ENCODE peak calls at places on chromosome 3, in seven cellular contexts. One of them, this sample, is unnamed.

GRCh38 chr3:22475665-22476064 is 724.7 kb upstream of the ZNF385D start:
- DNase-seq in H54: no peak
- DNase-seq in activated T-helper 9 cell treated with anti-CD3 and anti-CD28 coated beads, Interleukin-2, amount 50 U/mL, for 16 hours: no peak
- DNase-seq in activated T-cell treated with anti-CD3 and anti-CD28 coated beads for 24 hours: no peak
- DNase-seq in transverse colon: no peak
- DNase-seq in fibroblast of pulmonary artery: no peak
- DNase-seq in RPMI8226: no peak
- DNase-seq in this sample: peak; percentile 91

GRCh38 chr3:30768703-30769550 is 125.5 kb downstream of the GADL1 start:
- DNase-seq in RPMI8226: peak; percentile 62
- DNase-seq in activated T-cell treated with anti-CD3 and anti-CD28 coated beads for 24 hours: peak; percentile 58
- DNase-seq in activated T-helper 9 cell treated with anti-CD3 and anti-CD28 coated beads, Interleukin-2, amount 50 U/mL, for 16 hours: peak; percentile 51
- DNase-seq in fibroblast of pulmonary artery: peak; percentile 77
- DNase-seq in transverse colon: peak; percentile 69
- DNase-seq in H54: peak; percentile 15
- DNase-seq in this sample: peak; percentile 22

GRCh38 chr3:11734-12133 is 184.8 kb upstream of the CHL1 start:
- DNase-seq in RPMI8226: no peak
- DNase-seq in transverse colon: no peak
- DNase-seq in activated T-cell treated with anti-CD3 and anti-CD28 coated beads for 24 hours: no peak
- DNase-seq in fibroblast of pulmonary artery: no peak
- DNase-seq in H54: no peak
- DNase-seq in activated T-helper 9 cell treated with anti-CD3 and anti-CD28 coated beads, Interleukin-2, amount 50 U/mL, for 16 hours: no peak
- DNase-seq in this sample: peak; percentile 24

GRCh38 chr3:126352476-126353454 is 4.4 kb downstream of the KLF15 start:
- DNase-seq in RPMI8226: no peak
- DNase-seq in fibroblast of pulmonary artery: peak; percentile 16
- DNase-seq in transverse colon: peak; percentile 5
- DNase-seq in activated T-helper 9 cell treated with anti-CD3 and anti-CD28 coated beads, Interleukin-2, amount 50 U/mL, for 16 hours: no peak
- DNase-seq in activated T-cell treated with anti-CD3 and anti-CD28 coated beads for 24 hours: no peak
- DNase-seq in H54: no peak
- DNase-seq in this sample: no peak

GRCh38 chr3:45666729-45667440 is 22.3 kb upstream of the SACM1L start:
- DNase-seq in activated T-helper 9 cell treated with anti-CD3 and anti-CD28 coated beads, Interleukin-2, amount 50 U/mL, for 16 hours: no peak
- DNase-seq in RPMI8226: peak; percentile 18
- DNase-seq in transverse colon: no peak
- DNase-seq in fibroblast of pulmonary artery: peak; percentile 55
- DNase-seq in activated T-cell treated with anti-CD3 and anti-CD28 coated beads for 24 hours: no peak
- DNase-seq in H54: peak; percentile 30
- DNase-seq in this sample: peak; percentile 49

GRCh38 chr3:83002869-83003445 is 1241.5 kb upstream of the GBE1 start:
- DNase-seq in transverse colon: no peak
- DNase-seq in H54: no peak
- DNase-seq in activated T-cell treated with anti-CD3 and anti-CD28 coated beads for 24 hours: no peak
- DNase-seq in activated T-helper 9 cell treated with anti-CD3 and anti-CD28 coated beads, Interleukin-2, amount 50 U/mL, for 16 hours: no peak
- DNase-seq in RPMI8226: peak; percentile 52
- DNase-seq in fibroblast of pulmonary artery: no peak
- DNase-seq in this sample: no peak

GRCh38 chr3:71380096-71380495 is 203.4 kb downstream of the FOXP1 start:
- DNase-seq in transverse colon: no peak
- DNase-seq in fibroblast of pulmonary artery: no peak
- DNase-seq in activated T-helper 9 cell treated with anti-CD3 and anti-CD28 coated beads, Interleukin-2, amount 50 U/mL, for 16 hours: no peak
- DNase-seq in H54: no peak
- DNase-seq in activated T-cell treated with anti-CD3 and anti-CD28 coated beads for 24 hours: no peak
- DNase-seq in RPMI8226: no peak
- DNase-seq in this sample: no peak

GRCh38 chr3:49339593-49339946 is 283 bp downstream of the USP4 start:
- DNase-seq in RPMI8226: no peak
- DNase-seq in activated T-cell treated with anti-CD3 and anti-CD28 coated beads for 24 hours: peak; percentile 10
- DNase-seq in activated T-helper 9 cell treated with anti-CD3 and anti-CD28 coated beads, Interleukin-2, amount 50 U/mL, for 16 hours: no peak
- DNase-seq in fibroblast of pulmonary artery: no peak
- DNase-seq in transverse colon: peak; percentile 29
- DNase-seq in H54: peak; percentile 36
- DNase-seq in this sample: no peak

GRCh38 chr3:32100465-32100864 is 6.0 kb upstream of the GPD1L start:
- DNase-seq in H54: no peak
- DNase-seq in activated T-cell treated with anti-CD3 and anti-CD28 coated beads for 24 hours: no peak
- DNase-seq in RPMI8226: no peak
- DNase-seq in transverse colon: no peak
- DNase-seq in activated T-helper 9 cell treated with anti-CD3 and anti-CD28 coated beads, Interleukin-2, amount 50 U/mL, for 16 hours: no peak
- DNase-seq in fibroblast of pulmonary artery: no peak
- DNase-seq in this sample: no peak

GRCh38 chr3:104460477-104461406 is 906.0 kb upstream of the ALCAM start:
- DNase-seq in activated T-helper 9 cell treated with anti-CD3 and anti-CD28 coated beads, Interleukin-2, amount 50 U/mL, for 16 hours: no peak
- DNase-seq in transverse colon: no peak
- DNase-seq in RPMI8226: peak; percentile 9
- DNase-seq in activated T-cell treated with anti-CD3 and anti-CD28 coated beads for 24 hours: no peak
- DNase-seq in fibroblast of pulmonary artery: peak; percentile 57
- DNase-seq in H54: no peak
- DNase-seq in this sample: no peak

GRCh38 chr3:156727519-156728205 is 53.3 kb downstream of the TIPARP start:
- DNase-seq in RPMI8226: no peak
- DNase-seq in fibroblast of pulmonary artery: no peak
- DNase-seq in activated T-cell treated with anti-CD3 and anti-CD28 coated beads for 24 hours: no peak
- DNase-seq in activated T-helper 9 cell treated with anti-CD3 and anti-CD28 coated beads, Interleukin-2, amount 50 U/mL, for 16 hours: no peak
- DNase-seq in H54: no peak
- DNase-seq in transverse colon: no peak
- DNase-seq in this sample: no peak

GRCh38 chr3:185056908-185057307 is 96.0 kb downstream of the C3orf70 start:
- DNase-seq in transverse colon: no peak
- DNase-seq in RPMI8226: no peak
- DNase-seq in fibroblast of pulmonary artery: no peak
- DNase-seq in H54: no peak
- DNase-seq in activated T-cell treated with anti-CD3 and anti-CD28 coated beads for 24 hours: no peak
- DNase-seq in activated T-helper 9 cell treated with anti-CD3 and anti-CD28 coated beads, Interleukin-2, amount 50 U/mL, for 16 hours: no peak
- DNase-seq in this sample: no peak

GRCh38 chr3:153513236-153513635 is 351.2 kb downstream of the RAP2B start:
- DNase-seq in RPMI8226: peak; percentile 48
- DNase-seq in activated T-cell treated with anti-CD3 and anti-CD28 coated beads for 24 hours: no peak
- DNase-seq in fibroblast of pulmonary artery: peak; percentile 23
- DNase-seq in H54: no peak
- DNase-seq in transverse colon: no peak
- DNase-seq in activated T-helper 9 cell treated with anti-CD3 and anti-CD28 coated beads, Interleukin-2, amount 50 U/mL, for 16 hours: no peak
- DNase-seq in this sample: no peak